ENCODE peak calls at places on chromosomes 2 and 18, in five cellular contexts. Q is endothelial cell of umbilical vein, N is K562, B is HepG2, H is H1. C is an unnamed sample.

GRCh38 chr2:96259497-96259921 is 6.3 kb downstream of the TMEM127 start:
- DNase-seq in B (peak), H (no peak), N (no peak), Q (no peak), C (no peak)

GRCh38 chr18:25817571-25818237 is 272.7 kb downstream of the SS18 start:
- DNase-seq in H (no peak), N (no peak), Q (no peak), B (no peak), C (no peak)

GRCh38 chr2:72118951-72119350 is 28.7 kb downstream of the CYP26B1 start:
- DNase-seq in N (no peak), Q (no peak), H (no peak), B (no peak), C (no peak)

GRCh38 chr2:236690726-236691125 is 121.1 kb downstream of the ACKR3 start:
- DNase-seq in N (no peak), H (no peak), B (no peak), Q (no peak), C (no peak)

GRCh38 chr2:33268246-33268831 is 208.1 kb upstream of the RASGRP3 start:
- DNase-seq in H (no peak), B (no peak), Q (peak), N (no peak), C (no peak)

GRCh38 chr2:129870646-129871335 is 108.7 kb upstream of the RAB6C start:
- DNase-seq in B (no peak), Q (no peak), N (no peak), H (no peak), C (no peak)

GRCh38 chr2:24762518-24762917 is 30.7 kb downstream of the PTRHD1 start:
- DNase-seq in B (no peak), N (no peak), H (no peak), Q (no peak), C (no peak)

GRCh38 chr18:68275616-68276015 is 439.3 kb downstream of the TMX3 start:
- DNase-seq in B (no peak), H (no peak), Q (peak), N (no peak), C (no peak)

GRCh38 chr18:49814147-49814499 is 790 bp upstream of the ACAA2 start:
- DNase-seq in B (peak), H (no peak), N (no peak), Q (peak), C (peak)

GRCh38 chr2:217407466-217407865 is 547.6 kb upstream of the TNP1 start:
- DNase-seq in Q (no peak), B (no peak), H (no peak), N (no peak), C (no peak)

GRCh38 chr2:190355968-190356657 is 12.7 kb downstream of the INPP1 start:
- DNase-seq in Q (no peak), H (no peak), B (no peak), N (no peak), C (no peak)

GRCh38 chr2:229611360-229611759 is 103.0 kb downstream of the DNER start:
- DNase-seq in Q (no peak), B (no peak), N (no peak), H (no peak), C (no peak)

GRCh38 chr2:200396726-200397348 is 90.3 kb downstream of the SPATS2L start:
- DNase-seq in H (no peak), Q (peak), N (no peak), B (no peak), C (no peak)

GRCh38 chr2:64525323-64525625 is 1.1 kb downstream of the AFTPH start:
- DNase-seq in Q (peak), H (no peak), N (no peak), B (peak), C (no peak)

GRCh38 chr2:152542995-152543481 is 174.2 kb downstream of the PRPF40A start:
- DNase-seq in N (no peak), B (peak), Q (peak), H (no peak), C (peak)

GRCh38 chr2:112765251-112765650 is 842 bp upstream of the CKAP2L start:
- DNase-seq in H (no peak), B (no peak), Q (no peak), N (no peak), C (no peak)

GRCh38 chr2:169260846-169261245 is 101.5 kb downstream of the LRP2 start:
- DNase-seq in B (no peak), N (no peak), Q (no peak), H (no peak), C (no peak)

GRCh38 chr2:190533968-190534309 is 583 bp downstream of the NEMP2 start:
- DNase-seq in H (no peak), N (peak), Q (no peak), B (peak), C (no peak)

GRCh38 chr2:210503622-210504300 is 27.2 kb upstream of the LANCL1 start:
- DNase-seq in B (no peak), Q (peak), H (no peak), N (no peak), C (no peak)

GRCh38 chr2:65576861-65577601 is 144.6 kb upstream of the SPRED2 start:
- DNase-seq in B (peak), Q (peak), H (no peak), N (no peak), C (peak)

GRCh38 chr2:11397513-11397912 is 53.1 kb upstream of the ROCK2 start:
- DNase-seq in N (no peak), H (no peak), Q (no peak), B (no peak), C (no peak)

GRCh38 chr18:36518839-36519238 is 221.3 kb downstream of the FHOD3 start:
- DNase-seq in Q (no peak), B (no peak), N (no peak), H (no peak), C (no peak)

GRCh38 chr2:181407171-181407570 is 50.0 kb upstream of the ITGA4 start:
- DNase-seq in H (no peak), Q (no peak), N (no peak), B (no peak), C (no peak)

GRCh38 chr18:35736696-35737095 is 155.2 kb downstream of the GALNT1 start:
- DNase-seq in Q (no peak), N (no peak), H (no peak), B (no peak), C (no peak)

GRCh38 chr2:158357699-158358098 is 98.9 kb downstream of the CCDC148 start:
- DNase-seq in N (no peak), B (no peak), H (no peak), Q (no peak), C (no peak)

GRCh38 chr2:158357122-158357521 is 99.4 kb downstream of the CCDC148 start:
- DNase-seq in N (no peak), H (no peak), B (no peak), Q (no peak), C (no peak)

DNA sequence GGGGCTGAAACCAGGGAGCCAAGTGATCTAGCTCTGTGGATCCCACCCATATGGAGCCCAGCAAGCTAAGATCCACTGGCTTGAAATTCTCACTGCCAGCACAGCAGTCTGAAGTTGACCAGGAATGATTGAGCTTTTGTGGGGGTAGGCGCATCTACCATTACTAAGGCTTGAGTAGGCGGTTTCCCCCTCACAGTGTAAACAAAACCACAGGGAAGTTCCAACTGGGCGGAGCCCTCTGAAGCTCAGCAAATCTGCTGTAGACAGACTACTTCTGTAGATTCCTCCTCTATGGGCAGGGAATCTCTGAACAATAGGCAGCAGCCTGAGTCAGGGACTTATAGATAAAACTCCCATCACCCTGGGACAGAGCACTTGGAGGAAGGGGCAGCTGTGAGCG is 96.7 kb downstream of the CCDC148 start:
- DNase-seq in H (no peak), B (peak), Q (no peak), N (no peak), C (peak)
- H3K4me2 ChIP-seq in H (no peak), B (peak), Q (no peak), N (peak), C (peak)

GRCh38 chr2:107259411-107260195 is 373.6 kb upstream of the ST6GAL2 start:
- DNase-seq in B (no peak), H (no peak), N (no peak), Q (no peak), C (no peak)
- TF ChIP-seq JUN in B (no peak), H (no peak), N (no peak), Q (no peak), C (no peak)

DNA sequence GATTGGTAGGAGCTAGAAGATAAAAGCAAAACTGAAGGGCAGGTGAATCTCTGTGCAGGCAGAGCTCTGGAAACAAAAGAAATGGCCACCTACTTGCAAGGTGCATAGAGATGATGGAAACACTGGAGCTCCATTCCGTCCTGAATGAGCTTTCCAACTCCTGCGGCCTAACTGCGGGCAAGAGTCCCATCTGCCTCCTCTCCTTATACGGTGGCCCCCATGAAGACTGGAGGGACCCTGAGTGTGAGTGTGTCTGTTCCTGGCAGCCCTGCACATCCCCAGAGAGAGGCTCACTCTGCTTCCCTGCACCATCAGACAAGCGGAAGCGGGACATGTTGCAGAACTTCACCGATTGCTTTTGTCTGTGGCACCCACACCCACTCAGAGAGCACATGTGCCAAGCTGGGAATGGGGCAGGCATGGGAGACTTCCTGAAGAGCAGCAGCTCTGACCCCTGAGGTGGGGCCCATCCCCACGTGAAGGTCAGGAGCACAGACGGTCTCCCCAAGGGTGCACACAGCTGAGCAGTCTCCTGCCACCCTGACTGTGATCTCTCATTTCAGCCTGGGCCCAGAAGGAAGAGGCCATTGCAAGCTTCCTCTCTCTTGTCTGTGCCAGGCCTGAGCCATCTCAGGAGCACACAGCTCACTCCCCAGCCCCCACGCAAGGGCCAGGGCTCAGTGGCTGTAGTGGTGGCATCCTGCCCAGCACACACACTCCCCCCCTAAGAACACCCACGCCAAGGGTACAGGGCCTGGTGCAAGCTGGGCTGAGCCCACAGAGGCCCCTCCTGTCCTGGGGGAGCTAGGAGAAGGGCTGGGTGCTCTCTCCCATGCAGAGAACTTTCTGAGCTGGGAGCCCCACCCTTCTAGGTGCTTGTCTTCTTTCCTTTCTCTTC is 75.3 kb downstream of the STPG4 start:
- DNase-seq in N (no peak), Q (no peak), H (no peak), B (no peak), C (no peak)
- H3K4me2 ChIP-seq in N (no peak), Q (no peak), H (no peak), B (peak), C (peak)

DNA sequence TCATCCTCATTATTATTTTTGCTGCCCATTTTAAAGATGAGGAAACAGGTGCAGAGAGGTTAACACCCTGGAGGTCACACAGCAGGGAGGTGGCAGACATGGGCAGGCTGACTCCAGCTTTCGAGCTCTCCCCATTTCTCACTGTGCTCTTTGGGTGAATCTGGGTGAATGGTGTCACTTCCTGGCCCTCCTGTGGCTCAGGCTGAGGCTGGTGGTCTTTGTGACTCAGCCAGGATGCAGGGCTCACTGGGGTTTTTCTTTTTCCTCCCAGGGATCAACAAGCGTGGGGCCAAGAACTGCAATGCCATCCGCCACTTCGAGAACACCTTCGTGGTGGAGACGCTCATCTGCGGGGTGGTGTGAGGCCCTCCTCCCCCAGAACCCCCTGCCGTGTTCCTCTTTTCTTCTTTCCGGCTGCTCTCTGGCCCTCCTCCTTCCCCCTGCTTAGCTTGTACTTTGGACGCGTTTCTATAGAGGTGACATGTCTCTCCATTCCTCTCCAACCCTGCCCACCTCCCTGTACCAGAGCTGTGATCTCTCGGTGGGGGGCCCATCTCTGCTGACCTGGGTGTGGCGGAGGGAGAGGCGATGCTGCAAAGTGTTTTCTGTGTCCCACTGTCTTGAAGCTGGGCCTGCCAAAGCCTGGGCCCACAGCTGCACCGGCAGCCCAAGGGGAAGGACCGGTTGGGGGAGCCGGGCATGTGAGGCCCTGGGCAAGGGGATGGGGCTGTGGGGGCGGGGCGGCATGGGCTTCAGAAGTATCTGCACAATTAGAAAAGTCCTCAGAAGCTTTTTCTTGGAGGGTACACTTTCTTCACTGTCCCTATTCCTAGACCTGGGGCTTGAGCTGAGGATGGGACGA is 13.2 kb downstream of the ITM2C start:
- DNase-seq in H (no peak), B (no peak), N (no peak), Q (no peak), C (no peak)
- TF ChIP-seq JUN in H (no peak), B (no peak), N (no peak), Q (no peak), C (no peak)

DNA sequence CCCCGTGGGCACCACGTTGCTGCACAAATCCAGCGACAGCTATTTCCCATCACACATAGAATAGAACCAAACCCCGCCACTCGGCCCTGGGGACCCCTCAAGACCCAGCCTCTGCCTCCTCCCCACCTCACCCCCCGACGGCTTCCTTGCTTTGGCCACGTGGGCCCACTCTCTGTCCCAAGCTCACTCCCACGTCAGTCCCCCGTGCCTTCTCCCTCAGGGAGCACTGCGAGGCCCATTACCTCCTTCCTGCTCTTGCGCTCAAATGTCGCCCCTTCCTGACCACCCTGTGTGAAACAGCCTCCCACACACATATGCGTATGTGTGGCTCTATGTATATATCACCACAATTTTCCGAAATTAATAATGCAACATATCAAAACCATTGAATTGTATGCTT is 239.7 kb downstream of the SH3BP4 start:
- DNase-seq in B (no peak), N (no peak), H (no peak), Q (no peak), C (no peak)
- H3K4me2 ChIP-seq in B (no peak), N (no peak), H (no peak), Q (no peak), C (no peak)

GRCh38 chr2:134739879-134740301 is 21.1 kb upstream of the TMEM163 start:
- DNase-seq in B (no peak), H (no peak), N (no peak), Q (no peak), C (no peak)

GRCh38 chr2:134739261-134739878 is 20.6 kb upstream of the TMEM163 start:
- DNase-seq in N (no peak), H (no peak), Q (no peak), B (no peak), C (no peak)

GRCh38 chr2:134738150-134738865 is 19.5 kb upstream of the TMEM163 start:
- DNase-seq in B (no peak), Q (peak), H (no peak), N (no peak), C (no peak)

GRCh38 chr2:134737671-134738070 is 18.9 kb upstream of the TMEM163 start:
- DNase-seq in Q (no peak), H (no peak), B (no peak), N (no peak), C (no peak)

DNA sequence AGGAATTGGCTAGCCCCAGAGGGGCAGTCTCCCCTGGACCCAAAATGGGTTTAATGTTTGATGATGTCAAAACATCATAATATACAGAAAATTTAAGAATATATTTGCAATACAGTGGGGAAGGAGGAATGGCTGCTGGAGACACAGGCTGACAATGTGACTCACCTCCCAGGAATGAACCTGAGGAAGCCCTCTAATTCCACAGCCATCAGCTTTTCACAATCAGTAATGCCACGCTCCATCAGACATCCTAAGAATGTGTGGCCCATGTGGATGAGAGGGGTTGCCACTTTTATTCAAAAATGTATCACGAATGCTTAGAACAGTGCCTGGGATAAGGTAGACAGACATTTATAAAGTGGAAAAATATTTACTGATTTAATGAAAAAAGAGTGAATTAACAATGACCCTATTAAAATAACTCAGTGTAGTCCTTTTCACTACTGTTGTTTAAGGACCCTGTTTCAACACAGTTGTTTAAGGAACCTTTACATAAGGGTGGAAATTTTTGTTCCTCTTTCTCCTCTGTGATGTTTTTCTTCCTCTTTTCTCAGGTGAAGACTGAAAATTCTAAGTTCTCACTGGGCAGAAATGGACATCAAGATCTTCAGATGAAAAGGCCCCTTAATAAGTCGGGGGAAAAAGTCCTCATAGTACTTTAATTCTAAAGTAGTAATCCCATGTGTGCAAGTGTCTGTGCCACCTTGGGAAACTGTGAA is 17.5 kb upstream of the TMEM163 start:
- DNase-seq in H (no peak), B (no peak), N (no peak), Q (peak), C (no peak)
- TF ChIP-seq JUN in H (no peak), B (no peak), N (no peak), Q (peak), C (no peak)

DNA sequence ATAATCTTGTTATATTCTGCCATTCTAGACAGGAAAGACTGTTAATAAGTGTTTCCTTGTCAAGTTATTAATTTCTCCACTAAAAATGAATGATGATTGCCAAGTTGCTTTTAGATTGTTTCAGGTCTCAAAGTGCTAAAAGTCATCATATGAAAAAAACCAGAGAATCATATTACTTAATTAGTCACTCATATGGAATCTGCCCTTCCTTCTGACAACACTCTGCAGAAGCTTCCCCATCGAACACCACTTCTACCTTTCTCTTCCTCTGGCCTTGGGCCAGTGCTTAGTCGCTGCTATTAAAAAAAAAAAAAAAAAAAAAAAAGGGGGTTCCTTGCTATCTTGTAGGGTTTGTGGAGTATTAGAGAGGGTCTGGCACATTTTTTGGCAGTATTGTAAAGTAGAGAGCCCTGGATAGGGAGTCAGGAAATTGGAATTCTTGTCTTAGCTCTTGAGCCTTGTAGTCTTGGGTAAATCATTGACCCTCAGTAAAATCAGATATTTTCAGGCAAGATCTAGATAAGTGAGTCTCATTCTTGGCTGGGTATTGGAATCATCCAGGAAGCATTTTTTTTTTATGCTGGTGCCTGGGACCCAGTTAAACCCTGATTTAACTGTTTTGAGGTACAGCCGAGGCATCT is 141.7 kb upstream of the CCDC68 start:
- DNase-seq in H (no peak), B (no peak), N (no peak), Q (peak), C (peak)
- H3K4me2 ChIP-seq in H (no peak), B (no peak), N (no peak), Q (peak), C (peak)

GRCh38 chr2:38091757-38092156 is 15.8 kb upstream of the CYP1B1 start:
- DNase-seq in B (no peak), Q (no peak), H (no peak), N (no peak), C (no peak)
- TF ChIP-seq JUN in B (no peak), Q (no peak), H (no peak), N (no peak), C (no peak)

DNA sequence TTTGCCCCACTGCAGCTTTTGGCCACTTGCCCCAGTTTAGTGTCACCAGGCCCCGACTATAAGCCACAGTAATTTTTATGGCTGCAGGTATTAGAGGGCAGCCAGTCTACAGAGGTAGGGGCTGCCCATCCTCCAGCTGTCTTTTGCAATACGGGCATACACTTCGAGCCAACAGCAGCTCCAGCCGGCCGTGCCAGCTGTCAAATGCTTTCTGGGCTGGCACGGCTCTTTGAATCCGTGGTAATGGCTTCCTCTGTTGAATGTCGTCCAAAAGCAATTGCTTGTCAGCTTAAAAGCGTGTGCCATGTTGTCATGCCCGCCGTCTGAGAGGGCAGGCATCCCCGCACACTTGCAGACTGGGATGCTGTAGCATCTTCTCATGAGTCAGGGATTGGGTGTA is 41.3 kb downstream of the BCL2L11 start:
- DNase-seq in B (no peak), Q (peak), H (no peak), N (no peak), C (no peak)
- H3K4me2 ChIP-seq in B (no peak), Q (peak), H (no peak), N (no peak), C (no peak)